ENCODE peak calls at places on chromosomes 3 and 15, in six cellular contexts. I is testis, P is A549, C is GM12878, X is IMR-90, N is adrenal gland. A is an unnamed sample.

GRCh38 chr3:99881121-99881524 is 63.5 kb downstream of the CMSS1 start:
- DNase-seq in I (no peak), N (no peak), P (no peak), C (no peak), X (no peak), A (no peak)

GRCh38 chr3:107574650-107575049 is 51.9 kb downstream of the BBX start:
- DNase-seq in X (peak; percentile 51), C (no peak), N (no peak), I (no peak), P (peak; percentile 23), A (peak; percentile 64)

GRCh38 chr3:37114251-37115145 is 59.9 kb downstream of the LRRFIP2 start:
- DNase-seq in X (peak; percentile 95), C (no peak), I (no peak), N (no peak), P (no peak), A (no peak)

GRCh38 chr3:111649180-111649579 is 54.0 kb upstream of the ZBED2 start:
- DNase-seq in X (peak; percentile 73), P (no peak), N (no peak), C (no peak), I (no peak), A (no peak)

GRCh38 chr3:53185761-53186465 is 24.9 kb downstream of the PRKCD start:
- DNase-seq in C (no peak), P (no peak), N (no peak), I (no peak), X (no peak), A (no peak)

GRCh38 chr3:41683666-41684350 is 278.1 kb downstream of the ULK4 start:
- DNase-seq in P (no peak), C (no peak), I (no peak), X (peak; percentile 54), N (no peak), A (no peak)

GRCh38 chr15:70289191-70289955 is 191.7 kb upstream of the TLE3 start:
- DNase-seq in P (no peak), C (no peak), X (no peak), I (no peak), N (no peak), A (no peak)

GRCh38 chr15:71752604-71753289 is 57.6 kb upstream of the NR2E3 start:
- DNase-seq in P (peak; percentile 93), X (peak; percentile 94), N (peak; percentile 89), I (peak; percentile 60), C (no peak), A (peak; percentile 28)

GRCh38 chr3:187721055-187721454 is 18.7 kb upstream of the RTP2 start:
- DNase-seq in C (no peak), P (no peak), N (no peak), I (no peak), X (no peak), A (no peak)

GRCh38 chr15:29756358-29757267 is 65.7 kb downstream of the TJP1 start:
- DNase-seq in P (no peak), X (no peak), N (no peak), C (no peak), I (no peak), A (no peak)

GRCh38 chr3:144324061-144324460 is 352.4 kb downstream of the DIPK2A start:
- DNase-seq in X (no peak), C (no peak), I (no peak), P (no peak), N (no peak), A (no peak)

GRCh38 chr15:47293763-47294162 is 423.5 kb upstream of the SEMA6D start:
- DNase-seq in N (peak; percentile 45), C (no peak), I (peak; percentile 82), X (peak; percentile 95), P (no peak), A (no peak)

GRCh38 chr15:50163719-50164410 is 18.1 kb upstream of the SLC27A2 start:
- DNase-seq in N (no peak), X (no peak), I (no peak), P (no peak), C (no peak), A (no peak)

GRCh38 chr3:168116279-168116678 is 20.6 kb upstream of the GOLIM4 start:
- DNase-seq in I (peak; percentile 15), C (no peak), P (no peak), X (no peak), N (peak; percentile 15), A (peak; percentile 97)

GRCh38 chr3:184880616-184881015 is 68.7 kb downstream of the VPS8 start:
- DNase-seq in X (peak; percentile 66), C (no peak), P (no peak), I (no peak), N (no peak), A (no peak)

GRCh38 chr3:41673643-41674042 is 288.3 kb downstream of the ULK4 start:
- DNase-seq in I (no peak), C (no peak), X (peak; percentile 75), P (no peak), N (no peak), A (no peak)

GRCh38 chr15:57741089-57741488 is 34.6 kb downstream of the POLR2M start:
- DNase-seq in I (no peak), P (no peak), X (no peak), N (no peak), C (no peak), A (no peak)

GRCh38 chr3:192835818-192836468 is 81.7 kb downstream of the MB21D2 start:
- DNase-seq in N (no peak), X (peak; percentile 71), C (no peak), I (no peak), P (no peak), A (no peak)

GRCh38 chr3:172119266-172119957 is 80.0 kb downstream of the FNDC3B start:
- DNase-seq in C (no peak), X (no peak), P (no peak), N (no peak), I (no peak), A (no peak)

GRCh38 chr3:58352624-58353023 is 19.9 kb downstream of the PXK start:
- DNase-seq in P (no peak), I (no peak), N (no peak), X (no peak), C (no peak), A (no peak)

GRCh38 chr3:58353722-58354553 is 21.2 kb downstream of the PXK start:
- DNase-seq in N (no peak), C (no peak), X (peak; percentile 39), P (no peak), I (no peak), A (peak; percentile 41)

GRCh38 chr3:58349792-58350626 is 17.3 kb downstream of the PXK start:
- DNase-seq in N (no peak), I (no peak), P (no peak), X (no peak), C (peak; percentile 87), A (no peak)

GRCh38 chr3:58350627-58351013 is 17.9 kb downstream of the PXK start:
- DNase-seq in P (no peak), X (peak; percentile 72), C (no peak), N (no peak), I (no peak), A (peak; percentile 11)

DNA sequence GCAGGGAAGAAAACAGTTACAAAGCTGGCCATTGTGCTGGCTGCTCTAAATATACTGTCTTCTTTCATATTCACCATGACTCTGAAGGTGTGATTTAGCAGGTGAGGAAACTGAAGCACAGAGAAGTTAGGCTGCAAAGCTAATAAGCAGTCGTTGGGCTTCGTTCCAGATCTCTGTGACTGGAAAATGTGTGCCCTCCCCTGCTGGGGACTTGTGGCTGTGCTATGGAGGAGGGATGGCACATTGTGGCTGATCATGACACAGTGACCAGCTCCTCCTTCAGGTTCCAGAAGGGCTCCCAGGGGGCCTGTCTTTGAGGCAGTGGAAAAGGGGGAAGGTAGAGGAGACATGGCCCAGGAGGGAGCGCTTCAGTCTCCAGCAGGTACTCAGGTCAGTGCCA is 19.2 kb downstream of the PXK start:
- DNase-seq in X (no peak), C (no peak), I (no peak), N (no peak), P (no peak), A (no peak)
- TF ChIP-seq POLR2A in X (no peak), C (no peak), I (no peak), N (no peak), P (no peak), A (no peak)

DNA sequence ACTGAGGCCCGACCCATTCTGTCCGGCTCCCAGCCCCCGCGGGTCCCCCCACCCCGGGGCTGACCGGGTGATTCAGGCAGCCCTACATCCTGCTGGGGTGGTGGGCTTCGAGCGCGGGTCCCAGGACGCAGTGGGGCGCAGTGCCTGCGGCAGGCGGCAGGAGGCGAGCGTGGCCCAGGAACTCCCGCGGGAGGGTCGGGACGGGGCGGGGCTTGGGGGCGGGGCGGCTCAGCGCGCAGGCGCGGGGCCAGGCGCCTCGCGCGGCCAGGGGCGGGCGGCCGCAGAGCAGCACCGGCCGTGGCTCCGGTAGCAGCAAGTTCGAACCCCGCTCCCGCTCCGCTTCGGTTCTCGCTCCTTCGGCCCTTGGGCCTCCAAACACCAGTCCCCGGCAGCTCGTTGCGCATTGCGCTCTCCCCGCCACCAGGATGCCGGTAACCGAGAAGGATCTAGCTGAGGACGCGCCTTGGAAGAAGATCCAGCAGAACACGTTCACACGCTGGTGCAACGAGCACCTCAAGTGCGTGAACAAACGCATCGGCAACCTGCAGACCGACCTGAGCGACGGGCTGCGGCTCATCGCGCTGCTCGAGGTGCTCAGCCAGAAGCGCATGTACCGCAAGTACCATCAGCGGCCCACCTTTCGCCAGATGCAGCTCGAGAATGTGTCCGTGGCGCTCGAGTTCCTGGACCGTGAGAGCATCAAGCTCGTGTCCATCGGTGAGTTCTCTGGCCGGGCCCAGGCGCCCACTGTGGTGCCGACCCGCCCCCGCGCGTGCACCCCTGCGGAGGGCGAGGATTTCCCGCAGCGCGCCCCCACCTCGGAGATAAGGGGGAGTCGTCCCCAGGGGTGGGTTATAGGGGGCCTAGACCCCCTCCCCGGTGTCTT is at the start of gene FLNB:
- DNase-seq in P (peak; percentile 65), C (no peak), N (peak; percentile 69), I (peak; percentile 75), X (peak; percentile 54), A (peak; percentile 82)
- TF ChIP-seq POLR2A in P (peak; percentile 93), C (peak; percentile 90), N (peak; percentile 51), I (no peak), X (peak; percentile 89), A (no peak)

DNA sequence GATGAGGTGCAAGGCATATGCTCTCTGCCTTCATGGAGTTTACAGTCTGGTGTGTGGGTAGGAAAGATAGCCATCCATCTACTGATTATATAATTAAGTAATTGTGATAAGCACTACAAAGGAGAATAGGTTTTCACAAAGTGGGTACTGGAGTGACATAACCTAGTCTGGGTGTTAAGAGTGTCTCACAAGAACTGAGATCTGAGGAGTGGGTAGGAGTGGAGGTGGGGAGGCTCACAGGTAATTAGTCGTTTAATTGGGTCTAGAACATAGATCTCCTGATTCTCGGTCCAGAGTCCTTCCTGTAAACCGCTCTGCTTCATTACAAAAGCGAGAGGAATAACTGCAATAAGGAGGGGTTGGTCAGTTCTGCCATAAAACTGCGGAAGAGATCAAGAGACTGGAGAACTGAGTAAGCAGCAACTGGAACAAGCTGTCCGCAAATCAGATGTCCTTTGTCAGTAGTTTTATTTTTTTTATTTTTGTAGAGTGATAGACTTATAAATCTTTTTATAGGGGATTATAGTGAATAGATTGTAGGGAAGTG is 2.2 kb downstream of the NEO1 start:
- DNase-seq in P (no peak), X (no peak), N (no peak), C (no peak), I (no peak), A (no peak)
- TF ChIP-seq POLR2A in P (no peak), X (no peak), N (no peak), C (no peak), I (no peak), A (no peak)

DNA sequence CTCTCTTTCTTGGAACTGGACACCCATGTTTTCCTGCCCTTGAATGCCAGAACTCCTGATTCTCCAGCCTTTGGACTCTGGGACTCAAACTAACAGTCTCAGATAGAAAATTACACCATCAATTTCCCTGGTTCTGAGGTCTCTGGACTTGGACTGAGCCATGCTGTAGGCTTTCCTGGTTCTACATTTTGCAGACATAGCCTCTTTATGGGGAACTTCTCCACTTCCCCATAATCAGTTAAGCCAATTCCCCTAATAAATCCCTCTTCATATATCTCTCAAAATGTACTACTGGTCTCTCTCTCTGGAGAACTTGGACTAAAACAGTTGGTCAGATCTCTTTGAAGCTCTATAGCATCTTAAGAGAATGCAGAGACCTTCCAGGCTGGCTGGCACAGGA is 391.8 kb downstream of the EDEM1 start:
- DNase-seq in C (no peak), N (no peak), P (no peak), X (no peak), I (no peak), A (no peak)
- TF ChIP-seq POLR2A in C (no peak), N (no peak), P (no peak), X (no peak), I (no peak), A (no peak)